ENCODE peak calls at places on chromosomes 6 and 20, in ten cellular contexts. Y is IMR-90, N is AG20443, B is neural crest cell, Q is neuronal stem cell, H is SK-MEL-5, L is progenitor cell of endocrine pancreas, U is EL, T is kidney, C is frontal cortex. R is an unnamed sample.

GRCh38 chr6:19692506-19693298 is 144.5 kb upstream of the ID4 start:
- DNase-seq in Y (no peak), N (no peak), B (no peak), Q (peak), H (no peak), L (no peak), U (no peak), T (no peak), C (no peak), R (no peak)

GRCh38 chr20:63317601-63318291 is 24.8 kb downstream of the COL20A1 start:
- DNase-seq in Y (no peak), N (no peak), B (no peak), Q (no peak), H (no peak), L (no peak), U (no peak), T (peak), C (no peak), R (no peak)

GRCh38 chr6:16855460-16855859 is 94.2 kb upstream of the ATXN1 start:
- DNase-seq in Y (no peak), N (no peak), B (no peak), Q (no peak), H (no peak), L (no peak), U (no peak), T (no peak), C (no peak), R (no peak)

GRCh38 chr6:90420495-90420894 is 123.9 kb upstream of the BACH2 start:
- DNase-seq in Y (no peak), N (no peak), B (no peak), Q (no peak), H (no peak), L (no peak), U (no peak), T (no peak), C (no peak), R (no peak)

GRCh38 chr6:152173321-152173720 is 365.8 kb downstream of the ESR1 start:
- DNase-seq in Y (no peak), N (peak), B (no peak), Q (no peak), H (no peak), L (no peak), U (no peak), T (no peak), C (no peak), R (no peak)

GRCh38 chr6:39882567-39882953 is 51.7 kb downstream of the MOCS1 start:
- DNase-seq in Y (peak), N (peak), B (no peak), Q (no peak), H (no peak), L (no peak), U (peak), T (peak), C (peak), R (no peak)

GRCh38 chr6:138499303-138499991 is at the start of gene NHSL1:
- DNase-seq in Y (peak), N (peak), B (no peak), Q (peak), H (no peak), L (no peak), U (no peak), T (no peak), C (no peak), R (no peak)

GRCh38 chr6:64580346-64580745 is 944.7 kb downstream of the PHF3 start:
- DNase-seq in Y (peak), N (no peak), B (no peak), Q (no peak), H (no peak), L (no peak), U (no peak), T (no peak), C (no peak), R (no peak)

GRCh38 chr6:79750806-79751205 is 119.7 kb downstream of the SH3BGRL2 start:
- DNase-seq in Y (no peak), N (peak), B (no peak), Q (no peak), H (no peak), L (no peak), U (no peak), T (no peak), C (no peak), R (no peak)

GRCh38 chr6:139436521-139437348 is 62.3 kb upstream of the CITED2 start:
- DNase-seq in Y (no peak), N (no peak), B (no peak), Q (no peak), H (peak), L (no peak), U (peak), T (no peak), C (no peak), R (no peak)

GRCh38 chr6:20712011-20712410 is 177.8 kb downstream of the CDKAL1 start:
- DNase-seq in Y (no peak), N (no peak), B (no peak), Q (no peak), H (no peak), L (no peak), U (no peak), T (no peak), C (no peak), R (no peak)

GRCh38 chr20:58741384-58741783 is 48.8 kb downstream of the NPEPL1 start:
- DNase-seq in Y (no peak), N (peak), B (no peak), Q (no peak), H (no peak), L (no peak), U (no peak), T (no peak), C (no peak), R (no peak)

GRCh38 chr6:6565069-6565468 is 23.5 kb upstream of the LY86 start:
- DNase-seq in Y (no peak), N (no peak), B (no peak), Q (no peak), H (no peak), L (no peak), U (no peak), T (no peak), C (no peak), R (no peak)

GRCh38 chr6:18135171-18135570 is 12.7 kb upstream of the NHLRC1 start:
- DNase-seq in Y (no peak), N (no peak), B (no peak), Q (no peak), H (no peak), L (no peak), U (no peak), T (no peak), C (no peak), R (no peak)

GRCh38 chr20:55333798-55334197 is 671.5 kb downstream of the CBLN4 start:
- DNase-seq in Y (no peak), N (no peak), B (no peak), Q (no peak), H (no peak), L (no peak), U (no peak), T (no peak), C (no peak), R (no peak)

GRCh38 chr6:152223622-152224021 is 413.5 kb downstream of the SYNE1 start:
- DNase-seq in Y (no peak), N (no peak), B (no peak), Q (no peak), H (no peak), L (no peak), U (no peak), T (no peak), C (no peak), R (no peak)

GRCh38 chr20:62764156-62764935 is 31.9 kb upstream of the MRGBP start:
- DNase-seq in Y (no peak), N (no peak), B (no peak), Q (no peak), H (no peak), L (no peak), U (no peak), T (peak), C (no peak), R (no peak)

GRCh38 chr6:128432394-128432793 is 88.0 kb downstream of the PTPRK start:
- DNase-seq in Y (peak), N (peak), B (no peak), Q (no peak), H (no peak), L (no peak), U (peak), T (no peak), C (no peak), R (no peak)

GRCh38 chr20:43415661-43416430 is 41.9 kb upstream of the SRSF6 start:
- DNase-seq in Y (no peak), N (no peak), B (no peak), Q (no peak), H (no peak), L (no peak), U (peak), T (no peak), C (no peak), R (no peak)

GRCh38 chr6:119361209-119361608 is 11.6 kb upstream of the MAN1A1 start:
- DNase-seq in Y (no peak), N (no peak), B (no peak), Q (no peak), H (no peak), L (no peak), U (no peak), T (no peak), C (no peak), R (no peak)

GRCh38 chr6:134544737-134545136 is 226.8 kb upstream of the SGK1 start:
- DNase-seq in Y (no peak), N (no peak), B (no peak), Q (no peak), H (no peak), L (no peak), U (no peak), T (no peak), C (no peak), R (no peak)

GRCh38 chr6:92748131-92748530 is 671.2 kb downstream of the EPHA7 start:
- DNase-seq in Y (no peak), N (no peak), B (no peak), Q (no peak), H (no peak), L (no peak), U (no peak), T (no peak), C (no peak), R (no peak)

GRCh38 chr20:54219751-54220426 is 12.0 kb downstream of the PFDN4 start:
- DNase-seq in Y (peak), N (peak), B (no peak), Q (no peak), H (peak), L (no peak), U (peak), T (no peak), C (peak), R (no peak)

GRCh38 chr6:20541387-20541786 is 7.1 kb downstream of the CDKAL1 start:
- DNase-seq in Y (no peak), N (no peak), B (no peak), Q (no peak), H (no peak), L (no peak), U (no peak), T (no peak), C (no peak), R (no peak)

GRCh38 chr6:5671162-5671561 is 335.6 kb downstream of the NRN1 start:
- DNase-seq in Y (peak), N (no peak), B (no peak), Q (no peak), H (no peak), L (no peak), U (peak), T (no peak), C (peak), R (no peak)

GRCh38 chr6:45930419-45931059 is 85.1 kb downstream of the CLIC5 start:
- DNase-seq in Y (peak), N (peak), B (peak), Q (peak), H (peak), L (peak), U (peak), T (peak), C (peak), R (no peak)

GRCh38 chr6:40299666-40300065 is 287.5 kb downstream of the LRFN2 start:
- DNase-seq in Y (no peak), N (no peak), B (no peak), Q (no peak), H (no peak), L (no peak), U (no peak), T (peak), C (no peak), R (no peak)